ENCODE peak calls at places on chromosomes 4 and X, in four cellular contexts. H is RCC 7860; Q is caudate nucleus; J is stimulated activated CD8-positive, alpha-beta memory T cell treated with anti-CD3 and anti-CD28 coated beads, Interleukin-15, amount 100 ng/mL, for 4 hours. R is an unnamed sample.

GRCh38 chr4:105061136-105061696 is 85.5 kb upstream of the TET2 start:
- DNase-seq in H (peak), Q (no peak), J (no peak), R (peak)

GRCh38 chrX:13892856-13893255 is 76.0 kb upstream of the GPM6B start:
- DNase-seq in H (no peak), Q (no peak), J (no peak), R (no peak)

GRCh38 chr4:54032558-54033135 is 31.8 kb downstream of the CHIC2 start:
- DNase-seq in H (no peak), Q (no peak), J (no peak), R (no peak)

GRCh38 chrX:48475774-48476577 is at the start of gene FTSJ1:
- DNase-seq in H (peak), Q (peak), J (peak), R (peak)

GRCh38 chrX:16258936-16259335 is 91.7 kb downstream of the MAGEB17 start:
- DNase-seq in H (no peak), Q (no peak), J (no peak), R (no peak)

GRCh38 chr4:16967722-16968121 is 69.3 kb upstream of the LDB2 start:
- DNase-seq in H (no peak), Q (no peak), J (no peak), R (peak)

GRCh38 chr4:174528226-174528625 is 5.9 kb upstream of the HPGD start:
- DNase-seq in H (no peak), Q (no peak), J (no peak), R (no peak)

GRCh38 chrX:120549483-120550452 is 11.0 kb downstream of the CUL4B start:
- DNase-seq in H (peak), Q (no peak), J (no peak), R (no peak)

GRCh38 chrX:133661962-133662839 is 246.9 kb upstream of the GPC4 start:
- DNase-seq in H (no peak), Q (no peak), J (no peak), R (no peak)

R was measured in pons.